ENCODE peak calls at places on chromosomes 13 and 19, in eight cellular contexts. S is cerebellum, A is fibroblast of lung, Z is NCI-H187, X is activated T-cell treated with anti-CD3 and anti-CD28 coated beads for 4 hours, D is HFFc6, C is iPS DF 6.9, O is Calu3. Q is an unnamed sample.
A peak's percentile ranks its signal among the peaks of the same experiment; 100 is the strongest.

GRCh38 chr13:98985591-98985990 is 7.7 kb upstream of the DOCK9 start:
- DNase-seq in O (no peak), X (no peak), D (no peak), A (no peak), C (no peak), S (no peak), Z (no peak), Q (no peak)

GRCh38 chr19:35404879-35405622 is 34.2 kb downstream of the GPR42 start:
- DNase-seq in C (no peak), Z (no peak), A (peak; percentile 85), O (peak; percentile 18), S (no peak), X (no peak), D (peak; percentile 96), Q (no peak)

GRCh38 chr19:18294467-18294864 is 13.0 kb upstream of the JUND start:
- DNase-seq in S (no peak), C (no peak), X (peak; percentile 91), A (peak; percentile 34), D (peak; percentile 20), O (no peak), Z (no peak), Q (peak; percentile 92)

GRCh38 chr19:46841458-46842083 is 9.1 kb downstream of the AP2S1 start:
- DNase-seq in A (peak; percentile 70), X (no peak), Z (no peak), O (peak; percentile 40), S (no peak), D (peak; percentile 84), C (no peak), Q (no peak)

GRCh38 chr13:20702530-20702929 is 969 bp upstream of the IL17D start:
- DNase-seq in X (no peak), D (no peak), A (no peak), Z (no peak), C (no peak), S (no peak), O (no peak), Q (no peak)

GRCh38 chr19:19171821-19172532 is 1.9 kb upstream of the MEF2B start:
- DNase-seq in D (no peak), Z (no peak), S (no peak), C (no peak), X (no peak), O (no peak), A (peak; percentile 31), Q (no peak)

GRCh38 chr13:44141213-44141724 is 232.4 kb upstream of the SERP2 start:
- DNase-seq in A (peak; percentile 27), X (no peak), Z (no peak), S (peak; percentile 23), D (no peak), O (no peak), C (no peak), Q (no peak)

GRCh38 chr19:49437231-49437630 is 4.1 kb downstream of the SLC17A7 start:
- DNase-seq in S (peak; percentile 87), D (no peak), A (no peak), Z (no peak), X (no peak), O (no peak), C (no peak), Q (no peak)

GRCh38 chr19:13079542-13079986 is 23.1 kb downstream of the LYL1 start:
- DNase-seq in C (no peak), Z (no peak), A (peak; percentile 63), S (peak; percentile 48), X (no peak), O (peak; percentile 59), D (no peak), Q (no peak)

GRCh38 chr19:40555978-40556689 is 20.5 kb upstream of the SHKBP1 start:
- DNase-seq in A (no peak), Z (no peak), O (no peak), S (no peak), D (no peak), C (no peak), X (no peak), Q (no peak)

GRCh38 chr13:113548171-113548641 is 36.3 kb upstream of the TFDP1 start:
- DNase-seq in O (no peak), D (no peak), A (peak; percentile 85), S (peak; percentile 88), C (no peak), Z (no peak), X (no peak), Q (peak; percentile 85)

GRCh38 chr19:30704716-30705115 is 332.5 kb downstream of the ZNF536 start:
- DNase-seq in Z (no peak), C (no peak), X (no peak), S (no peak), O (no peak), D (no peak), A (no peak), Q (peak; percentile 54)

GRCh38 chr19:47232422-47233211 is 1.6 kb upstream of the BBC3 start:
- DNase-seq in X (no peak), O (peak; percentile 63), Z (no peak), D (peak; percentile 77), S (no peak), C (no peak), A (peak; percentile 79), Q (no peak)

GRCh38 chr13:99859178-99860177 is 112.1 kb downstream of the ZIC5 start:
- DNase-seq in D (no peak), A (no peak), X (no peak), O (no peak), C (no peak), Z (no peak), S (peak; percentile 89), Q (no peak)

GRCh38 chr19:12913011-12913561 is 6.0 kb downstream of the SYCE2 start:
- DNase-seq in X (no peak), A (peak; percentile 59), O (no peak), C (no peak), Z (peak; percentile 78), D (no peak), S (peak; percentile 92), Q (peak; percentile 94)

GRCh38 chr19:33234736-33235135 is 9.1 kb upstream of the SLC7A10 start:
- DNase-seq in S (no peak), O (no peak), D (no peak), C (no peak), Z (no peak), X (no peak), A (no peak), Q (no peak)

GRCh38 chr13:29756506-29756905 is 93.9 kb downstream of the UBL3 start:
- DNase-seq in O (no peak), X (no peak), Z (no peak), A (peak; percentile 36), C (no peak), S (no peak), D (no peak), Q (no peak)

GRCh38 chr19:41595258-41595889 is 19.4 kb downstream of the CEACAM21 start:
- DNase-seq in C (no peak), A (peak; percentile 68), X (peak; percentile 54), O (peak; percentile 79), Z (no peak), S (peak; percentile 9), D (peak; percentile 87), Q (no peak)

GRCh38 chr19:43620061-43621001 is 902 bp upstream of the ZNF428 start:
- DNase-seq in Z (no peak), S (peak; percentile 45), O (no peak), D (no peak), A (no peak), X (no peak), C (no peak), Q (no peak)

GRCh38 chr13:32503727-32504126 is 34.9 kb downstream of the N4BP2L2 start:
- DNase-seq in C (no peak), A (no peak), O (no peak), X (no peak), Z (no peak), D (no peak), S (no peak), Q (no peak)

GRCh38 chr19:6556480-6556879 is 25.7 kb downstream of the TNFSF9 start:
- DNase-seq in X (no peak), S (no peak), Z (no peak), A (peak; percentile 65), D (no peak), O (no peak), C (no peak), Q (no peak)

GRCh38 chr13:114059946-114060860 is 72.2 kb downstream of the RASA3 start:
- DNase-seq in Z (no peak), S (no peak), D (no peak), X (no peak), A (no peak), O (no peak), C (no peak), Q (no peak)

GRCh38 chr19:38769635-38770211 is 3.6 kb downstream of the LGALS7 start:
- DNase-seq in D (peak; percentile 23), Z (no peak), C (peak; percentile 37), S (peak; percentile 30), A (peak; percentile 53), O (no peak), X (peak; percentile 82), Q (peak; percentile 92)

GRCh38 chr19:17777840-17778620 is 16.9 kb upstream of the B3GNT3 start:
- DNase-seq in O (no peak), X (no peak), Z (peak; percentile 6), A (peak; percentile 25), D (peak; percentile 17), S (no peak), C (no peak), Q (no peak)

GRCh38 chr13:81487151-81487550 is 1146.2 kb upstream of the SPRY2 start:
- DNase-seq in A (no peak), D (no peak), C (peak; percentile 45), O (peak; percentile 0), Z (no peak), X (no peak), S (no peak), Q (no peak)